ENCODE peak calls at places on chromosomes 1 and 21, in ten cellular contexts. X is PC-9; N is activated gamma-delta T cell treated with anti-CD3 and anti-CD28 coated beads, Interleukin-2, amount 50 U/mL, for 16 hours; Z is AG08396; E is activated CD8-positive, alpha-beta T cell treated with anti-CD3 and anti-CD28 coated beads, Interleukin-2, amount 10 ng/mL, durations not matched to agents 7 days and 5 days; P is Kasumi-1; R is mammary epithelial cell; Y is nephron progenitor cell; D is OCI-M1; V is NCI-H2081. G is an unnamed sample.

GRCh38 chr1:242712248-242712647 is 187.8 kb upstream of the PLD5 start:
- DNase-seq in N (no peak), X (no peak), E (no peak), V (no peak), P (no peak), Z (no peak), Y (no peak), D (no peak), R (no peak), G (no peak)

GRCh38 chr1:147612366-147612765 is 58.0 kb downstream of the ACP6 start:
- DNase-seq in E (no peak), Y (no peak), P (no peak), D (no peak), N (no peak), Z (no peak), R (no peak), X (no peak), V (peak; percentile 66), G (no peak)

GRCh38 chr1:87146538-87146937 is 182.1 kb upstream of the LMO4 start:
- DNase-seq in N (no peak), V (no peak), Z (no peak), X (no peak), P (no peak), E (no peak), Y (no peak), R (no peak), D (peak; percentile 15), G (no peak)

GRCh38 chr1:237677979-237678378 is 212.7 kb downstream of the ZP4 start:
- DNase-seq in Y (no peak), Z (peak; percentile 12), D (peak; percentile 43), N (no peak), R (peak; percentile 31), X (no peak), V (peak; percentile 38), E (no peak), P (peak; percentile 24), G (peak; percentile 66)

GRCh38 chr1:19476440-19477190 is 8.7 kb downstream of the CAPZB start:
- DNase-seq in N (no peak), Z (peak; percentile 30), E (peak; percentile 61), Y (no peak), V (no peak), P (peak; percentile 97), D (peak; percentile 81), X (no peak), R (no peak), G (no peak)

GRCh38 chr21:33286600-33287456 is 20.7 kb downstream of the IL10RB start:
- DNase-seq in V (no peak), D (no peak), R (peak; percentile 40), Y (no peak), E (no peak), P (no peak), N (no peak), X (peak; percentile 62), Z (peak; percentile 47), G (no peak)

GRCh38 chr1:207032528-207033017 is at the start of gene C1orf116:
- DNase-seq in D (no peak), X (peak; percentile 88), Z (no peak), E (no peak), N (no peak), Y (no peak), V (peak; percentile 87), R (peak; percentile 99), P (no peak), G (no peak)

GRCh38 chr1:85328713-85329376 is 52.4 kb upstream of the BCL10 start:
- DNase-seq in N (no peak), D (no peak), Z (peak; percentile 82), R (peak; percentile 89), V (no peak), Y (no peak), E (no peak), X (peak; percentile 73), P (no peak), G (peak; percentile 44)

GRCh38 chr1:203668401-203668800 is 41.8 kb downstream of the ATP2B4 start:
- DNase-seq in D (no peak), R (no peak), E (no peak), N (no peak), Y (peak; percentile 28), V (no peak), P (no peak), X (no peak), Z (no peak), G (no peak)

GRCh38 chr1:92511541-92511940 is 24.8 kb upstream of the GFI1 start:
- DNase-seq in E (no peak), Z (no peak), Y (no peak), V (no peak), X (no peak), P (no peak), R (no peak), N (no peak), D (no peak), G (no peak)

GRCh38 chr1:46612937-46613660 is 3.5 kb downstream of the MOB3C start:
- DNase-seq in V (no peak), E (no peak), P (no peak), N (no peak), Y (peak; percentile 16), R (no peak), X (no peak), Z (no peak), D (no peak), G (no peak)

GRCh38 chr1:37722181-37723071 is 30.1 kb downstream of the CDCA8 start:
- DNase-seq in P (no peak), E (no peak), D (no peak), Z (no peak), R (no peak), X (no peak), V (no peak), N (no peak), Y (no peak), G (no peak)

GRCh38 chr1:151898519-151898991 is 10.8 kb downstream of the THEM4 start:
- DNase-seq in X (peak; percentile 70), D (no peak), R (no peak), V (no peak), Z (no peak), E (peak; percentile 70), N (peak; percentile 25), P (no peak), Y (no peak), G (no peak)

G was measured in foreskin melanocyte.